ENCODE peak calls at places on chromosomes 1 and 21, in four cellular contexts. W is HEK293T, V is HepG2, A is WTC11. O is an unnamed sample.

GRCh38 chr1:36096500-36097412 is 8.1 kb downstream of the ADPRS start:
- DNase-seq in A (peak), W (no peak), V (peak), O (peak)

GRCh38 chr1:205512059-205513045 is 7.9 kb downstream of the CDK18 start:
- DNase-seq in W (no peak), V (peak), A (no peak), O (no peak)

GRCh38 chr1:245682638-245683376 is 528.0 kb downstream of the KIF26B start:
- DNase-seq in A (no peak), V (no peak), W (no peak), O (no peak)

GRCh38 chr1:88462481-88463261 is 221.4 kb upstream of the PKN2 start:
- DNase-seq in A (peak), W (peak), V (no peak), O (no peak)

GRCh38 chr1:23460519-23460918 is 23.5 kb downstream of the ASAP3 start:
- DNase-seq in V (no peak), A (no peak), W (no peak), O (no peak)

GRCh38 chr1:178354816-178355215 is 141.9 kb downstream of the CLEC20A start:
- DNase-seq in W (no peak), V (no peak), A (no peak), O (no peak)

GRCh38 chr1:222880586-222880985 is 65.7 kb downstream of the DISP1 start:
- DNase-seq in A (no peak), V (no peak), W (no peak), O (no peak)

GRCh38 chr1:119711804-119712341 is at the start of gene PHGDH:
- DNase-seq in W (peak), V (peak), A (peak), O (peak)

GRCh38 chr1:15981679-15982078 is 5.8 kb upstream of the ZBTB17 start:
- DNase-seq in V (no peak), A (no peak), W (no peak), O (no peak)

GRCh38 chr1:238777551-238777950 is 608.8 kb upstream of the CHRM3 start:
- DNase-seq in W (no peak), A (no peak), V (no peak), O (no peak)

GRCh38 chr1:82317671-82318070 is 516.9 kb downstream of the ADGRL2 start:
- DNase-seq in A (no peak), W (no peak), V (no peak), O (no peak)

GRCh38 chr1:82790556-82790955 is 989.8 kb downstream of the ADGRL2 start:
- DNase-seq in W (no peak), A (no peak), V (no peak), O (no peak)

GRCh38 chr1:183267646-183268431 is 81.8 kb downstream of the LAMC2 start:
- DNase-seq in V (no peak), W (no peak), A (no peak), O (no peak)

GRCh38 chr1:229341811-229342304 is 989 bp downstream of the CCSAP start:
- DNase-seq in V (no peak), W (peak), A (no peak), O (no peak)

GRCh38 chr1:48530727-48531351 is 58.8 kb upstream of the SPATA6 start:
- DNase-seq in W (peak), V (peak), A (peak), O (peak)

GRCh38 chr1:223248787-223249175 is 105.7 kb upstream of the TLR5 start:
- DNase-seq in V (no peak), A (no peak), W (no peak), O (no peak)

GRCh38 chr1:6805004-6805416 is 19.8 kb downstream of the CAMTA1 start:
- DNase-seq in A (no peak), W (no peak), V (no peak), O (no peak)

GRCh38 chr1:155124503-155125463 is 2.9 kb upstream of the EFNA1 start:
- DNase-seq in W (no peak), A (peak), V (no peak), O (no peak)

GRCh38 chr1:235864965-235865525 is 1.7 kb downstream of the LYST start:
- DNase-seq in W (no peak), A (no peak), V (no peak), O (no peak)

GRCh38 chr21:41847066-41847804 is 31.9 kb downstream of the PRDM15 start:
- DNase-seq in V (no peak), A (peak), W (peak), O (peak)

GRCh38 chr1:32767641-32768040 is 49.5 kb downstream of the YARS1 start:
- DNase-seq in W (no peak), A (no peak), V (no peak), O (no peak)

GRCh38 chr1:4118746-4119515 is 218.9 kb upstream of the C1orf174 start:
- DNase-seq in W (no peak), V (no peak), A (no peak), O (no peak)
- TF ChIP-seq ELF4 in W (no peak), V (no peak), A (no peak), O (no peak)

DNA sequence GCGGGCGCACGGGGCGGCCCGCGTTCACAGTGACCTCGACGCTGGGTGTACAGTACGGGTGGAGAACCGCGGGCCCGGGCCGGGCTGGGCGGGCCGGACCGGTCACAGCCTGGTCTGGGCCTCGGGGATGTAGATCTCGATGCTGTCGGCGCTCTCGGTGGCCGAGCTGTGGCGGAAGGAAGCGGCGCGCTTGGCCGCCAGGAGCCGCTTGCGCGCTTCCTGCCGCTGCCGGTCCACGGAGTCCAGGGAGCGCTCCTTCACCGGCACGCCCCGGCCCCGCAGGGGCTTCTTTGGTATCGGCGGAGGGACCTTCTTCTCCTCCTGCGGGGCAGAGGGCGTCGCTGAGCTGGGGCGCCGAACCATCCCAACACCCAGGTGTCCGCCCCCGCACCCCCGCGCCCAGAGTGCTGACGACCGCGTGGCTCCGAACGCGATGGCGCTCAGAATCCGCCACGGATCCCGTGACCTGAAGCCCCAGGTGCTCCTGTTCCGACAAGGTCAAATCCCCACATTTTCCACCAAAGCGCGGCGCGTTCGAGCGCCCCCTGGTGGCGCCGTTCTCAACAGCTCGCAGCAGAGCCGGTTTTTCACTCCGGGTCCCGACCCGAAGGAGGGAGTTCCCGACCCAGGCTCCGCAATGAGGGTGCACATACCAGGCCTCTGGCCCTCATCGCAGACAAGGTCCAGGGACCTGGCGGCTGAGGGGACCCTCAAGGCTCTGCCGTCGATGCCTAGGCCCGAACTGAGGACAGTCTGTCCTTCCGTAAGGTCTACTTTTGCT is 6.6 kb upstream of the SMIM12 start:
- DNase-seq in V (peak), W (peak), A (peak), O (peak)
- TF ChIP-seq SP1 in V (no peak), W (no peak), A (peak), O (no peak)

GRCh38 chr1:109148838-109149555 is 35.1 kb downstream of the ELAPOR1 start:
- DNase-seq in W (no peak), V (no peak), A (no peak), O (peak)

GRCh38 chr1:109149874-109150601 is 36.1 kb downstream of the ELAPOR1 start:
- DNase-seq in A (no peak), V (peak), W (no peak), O (no peak)

GRCh38 chr1:109152196-109152595 is 38.3 kb downstream of the ELAPOR1 start:
- DNase-seq in A (no peak), W (no peak), V (no peak), O (no peak)

GRCh38 chr1:109151591-109151990 is 37.7 kb downstream of the ELAPOR1 start:
- DNase-seq in V (no peak), W (no peak), A (no peak), O (no peak)

DNA sequence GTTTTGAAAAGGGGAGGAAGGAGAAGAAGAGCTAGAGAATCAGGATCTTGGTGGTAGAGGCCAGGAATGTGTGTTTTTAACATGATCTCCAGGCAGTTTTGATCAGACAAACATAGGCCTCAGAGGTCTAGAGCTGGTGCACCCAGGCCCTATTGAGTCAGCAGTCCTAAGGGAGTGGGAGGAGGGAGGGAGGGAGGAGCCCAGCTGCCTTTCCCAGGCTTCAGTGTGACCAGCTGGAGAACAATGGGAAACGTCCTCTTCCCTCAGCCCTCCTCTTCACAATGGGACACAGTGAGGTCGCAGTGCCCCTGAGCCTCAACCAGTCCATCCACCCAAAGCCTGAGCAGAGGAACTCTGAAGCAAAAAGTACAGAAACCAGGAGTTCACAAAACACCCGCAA is 37.2 kb downstream of the ELAPOR1 start:
- DNase-seq in V (peak), W (peak), A (peak), O (peak)
- TF ChIP-seq ELF4 in V (no peak), W (no peak), A (no peak), O (no peak)

DNA sequence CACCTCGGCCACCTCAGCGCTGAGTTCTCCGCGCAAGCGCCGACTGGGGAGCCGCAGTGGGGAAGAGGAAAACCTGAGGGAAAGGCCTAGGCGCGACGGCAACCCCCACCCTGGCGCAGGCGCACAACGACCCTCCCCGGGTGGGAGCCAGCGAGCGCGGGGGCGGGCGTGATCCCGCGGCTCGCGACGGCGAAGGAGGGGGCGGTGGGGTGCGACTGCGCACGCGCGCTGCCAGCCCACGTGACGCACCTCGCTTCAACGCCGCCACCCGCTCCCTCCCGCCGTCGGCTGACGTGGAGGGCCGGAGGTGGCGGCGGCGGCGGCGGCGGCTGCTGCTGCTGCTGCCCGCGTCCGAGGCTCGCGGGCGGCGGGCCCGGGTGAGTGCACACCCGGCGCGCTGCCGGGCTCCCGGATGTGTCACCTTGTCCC is at the start of the genes PIGP and TTC3:
- DNase-seq in A (peak), V (peak), W (peak), O (peak)
- TF ChIP-seq SP1 in A (peak), V (no peak), W (no peak), O (no peak)

GRCh38 chr1:108817016-108817415 is 39.9 kb downstream of the AKNAD1 start:
- DNase-seq in A (no peak), W (no peak), V (peak), O (no peak)
- TF ChIP-seq ELF4 in A (no peak), W (no peak), V (no peak), O (no peak)

GRCh38 chr21:16535100-16535418 is 805.3 kb downstream of the USP25 start:
- DNase-seq in V (no peak), A (no peak), W (peak), O (no peak)
- TF ChIP-seq SP1 in V (no peak), A (no peak), W (no peak), O (no peak)

O was measured in K562.